ENCODE peak calls at places on chromosomes 4 and X, in six cellular contexts. U is HCT116, D is HepG2, E is K562, S is H1, P is GM12878. R is an unnamed sample.

GRCh38 chrX:18549643-18550042 is 122.3 kb downstream of the RS1 start:
- DNase-seq in U (no peak), P (no peak), S (no peak), D (no peak), E (no peak), R (no peak)

GRCh38 chr4:167887726-167888125 is 204.6 kb upstream of the ANXA10 start:
- DNase-seq in P (no peak), S (no peak), U (no peak), E (no peak), D (no peak), R (no peak)

GRCh38 chrX:72479324-72480274 is 93.0 kb downstream of the HDAC8 start:
- DNase-seq in P (no peak), E (no peak), U (no peak), D (peak), S (no peak), R (no peak)

GRCh38 chr4:20844311-20844710 is 144.1 kb downstream of the PACRGL start:
- DNase-seq in E (no peak), S (no peak), D (no peak), P (no peak), U (no peak), R (no peak)

GRCh38 chr4:22417408-22417807 is 98.5 kb downstream of the ADGRA3 start:
- DNase-seq in U (no peak), P (no peak), E (no peak), D (no peak), S (no peak), R (no peak)

GRCh38 chrX:15405846-15406245 is 21.6 kb upstream of the VEGFD start:
- DNase-seq in P (no peak), E (no peak), D (no peak), U (no peak), S (no peak), R (no peak)

GRCh38 chr4:102560115-102560514 is 59.0 kb downstream of the NFKB1 start:
- DNase-seq in E (no peak), S (no peak), P (no peak), D (no peak), U (no peak), R (no peak)

GRCh38 chr4:168077726-168078239 is 14.6 kb upstream of the ANXA10 start:
- DNase-seq in E (no peak), D (no peak), P (no peak), S (no peak), U (peak), R (no peak)

GRCh38 chrX:45716747-45717146 is 516.1 kb upstream of the DIPK2B start:
- DNase-seq in U (no peak), P (no peak), D (no peak), S (no peak), E (no peak), R (no peak)

GRCh38 chrX:17024896-17025295 is 78.4 kb downstream of the REPS2 start:
- DNase-seq in U (no peak), S (peak), P (no peak), D (peak), E (no peak), R (no peak)

GRCh38 chrX:12971282-12972003 is 3.5 kb upstream of the TMSB4X start:
- DNase-seq in U (no peak), E (no peak), P (no peak), D (no peak), S (no peak), R (no peak)

GRCh38 chr4:37999000-37999745 is 39.0 kb downstream of the PTTG2 start:
- DNase-seq in D (no peak), P (no peak), S (no peak), E (no peak), U (no peak), R (no peak)

GRCh38 chrX:36214924-36215323 is 295.4 kb downstream of the CFAP47 start:
- DNase-seq in S (no peak), D (no peak), U (no peak), E (no peak), P (no peak), R (no peak)

GRCh38 chr4:88661724-88662123 is 35.9 kb downstream of the NAP1L5 start:
- DNase-seq in D (no peak), P (no peak), E (no peak), U (no peak), S (no peak), R (no peak)

GRCh38 chr4:23476514-23477090 is 413.2 kb downstream of the PPARGC1A start:
- DNase-seq in E (no peak), U (no peak), P (no peak), D (no peak), S (no peak), R (no peak)

GRCh38 chr4:28702571-28702970 is 1841.9 kb downstream of the STIM2 start:
- DNase-seq in P (no peak), E (no peak), D (no peak), S (no peak), U (no peak), R (no peak)

GRCh38 chr4:58807843-58808605 is 1697.8 kb upstream of the IGFBP7 start:
- DNase-seq in S (no peak), D (no peak), E (no peak), P (no peak), U (no peak), R (no peak)

DNA sequence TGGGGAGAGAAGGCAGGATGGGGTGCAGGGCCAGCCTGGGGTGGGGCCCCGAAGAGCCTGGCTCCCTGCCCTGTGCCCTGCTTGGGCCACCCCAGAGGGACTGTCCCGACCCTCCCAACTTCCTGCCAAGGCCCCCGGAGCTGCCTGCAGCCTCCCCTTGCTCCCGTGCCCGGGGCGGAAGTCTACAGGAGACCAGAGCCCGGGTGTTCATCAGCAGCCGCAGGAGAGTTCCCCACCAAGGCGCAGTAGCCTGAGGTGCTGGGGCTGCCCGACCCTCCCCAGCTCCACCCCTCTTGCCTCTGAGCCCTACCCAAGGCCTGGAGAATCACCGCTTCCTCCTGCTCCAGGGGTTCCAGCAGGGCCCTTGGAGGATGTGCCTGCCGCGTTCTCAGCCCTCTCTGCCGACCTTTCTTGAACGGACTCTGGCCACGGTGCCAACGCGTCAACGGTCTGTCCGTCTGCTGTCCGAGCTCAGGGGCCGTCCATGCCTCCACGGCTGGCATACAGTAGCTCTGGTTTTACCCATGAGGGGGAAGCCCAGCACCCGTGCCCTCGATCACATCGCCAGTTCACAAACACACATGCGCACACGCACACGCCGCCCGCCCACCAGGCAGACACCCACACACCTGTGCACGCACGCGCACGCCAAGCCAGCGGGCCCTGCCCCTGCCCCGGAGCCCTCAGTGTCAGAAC is 36.0 kb upstream of the SPON2 start:
- DNase-seq in U (no peak), S (no peak), E (no peak), D (no peak), P (no peak), R (no peak)
- TF ChIP-seq JUND in U (no peak), S (no peak), E (no peak), D (no peak), P (no peak), R (no peak)

GRCh38 chrX:112341598-112341997 is 259.0 kb upstream of the TRPC5 start:
- DNase-seq in S (no peak), U (no peak), P (no peak), D (no peak), E (no peak), R (no peak)
- TF ChIP-seq JUND in S (no peak), U (no peak), P (no peak), D (no peak), E (no peak), R (no peak)

DNA sequence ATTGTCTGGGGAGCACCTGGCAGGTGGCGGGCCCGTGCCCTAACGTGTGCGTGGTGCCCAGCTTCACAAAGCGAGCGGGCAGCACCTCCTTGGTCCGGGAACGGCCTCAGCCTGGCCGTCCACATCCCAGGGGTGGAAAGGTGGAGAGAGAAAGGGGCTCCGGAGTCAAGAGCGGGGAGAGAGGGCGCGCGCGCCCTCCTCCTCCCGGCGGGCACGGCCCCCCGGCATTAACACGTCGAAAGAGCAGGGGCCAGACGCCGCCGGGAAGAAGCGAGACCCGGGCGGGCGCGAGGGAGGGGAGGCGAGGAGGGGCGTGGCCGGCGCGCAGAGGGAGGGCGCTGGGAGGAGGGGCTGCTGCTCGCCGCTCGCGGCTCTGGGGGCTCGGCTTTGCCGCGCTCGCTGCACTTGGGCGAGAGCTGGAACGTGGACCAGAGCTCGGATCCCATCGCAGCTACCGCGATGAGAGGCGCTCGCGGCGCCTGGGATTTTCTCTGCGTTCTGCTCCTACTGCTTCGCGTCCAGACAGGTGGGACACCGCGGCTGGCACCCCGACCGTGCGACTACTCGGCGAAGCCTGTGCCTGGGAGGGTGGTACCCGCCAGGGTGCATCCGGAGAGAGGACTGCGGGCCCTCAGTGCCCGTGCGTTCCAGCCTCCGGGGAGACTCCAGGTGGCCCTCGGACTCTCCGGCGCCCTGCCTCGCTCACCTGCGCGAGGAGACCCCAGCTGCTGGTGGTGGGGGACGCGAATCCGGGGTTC is at the start of gene KIT:
- DNase-seq in U (no peak), P (no peak), E (peak), S (peak), D (no peak), R (no peak)
- TF ChIP-seq JUND in U (no peak), P (no peak), E (no peak), S (no peak), D (no peak), R (no peak)

DNA sequence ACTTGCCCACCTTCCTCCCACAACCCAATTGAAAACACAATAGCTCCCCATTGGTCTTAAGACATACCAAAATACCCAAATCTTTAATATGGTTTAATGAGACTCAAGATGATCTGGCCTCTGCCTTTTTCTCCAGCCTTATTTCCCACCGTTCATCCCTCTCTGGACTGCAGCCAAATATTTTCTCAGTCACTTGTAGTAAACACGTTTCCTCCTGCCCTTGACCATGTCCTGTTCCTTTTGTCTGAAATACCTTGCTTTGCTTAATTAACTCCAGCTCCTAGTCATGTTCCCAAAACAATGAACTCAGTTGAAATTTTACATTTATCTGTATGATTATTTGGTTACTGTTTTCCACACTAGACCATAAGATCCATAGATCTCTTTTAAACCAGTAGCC is 8.4 kb upstream of the NUP54 start:
- DNase-seq in S (no peak), D (no peak), P (no peak), U (no peak), E (no peak), R (no peak)
- TF ChIP-seq JUND in S (no peak), D (no peak), P (no peak), U (no peak), E (no peak), R (no peak)

GRCh38 chr4:108885211-108885610 is 122.4 kb upstream of the ETNPPL start:
- DNase-seq in P (no peak), U (no peak), S (no peak), D (no peak), E (no peak), R (no peak)

GRCh38 chr4:108878781-108879180 is 115.9 kb upstream of the ETNPPL start:
- DNase-seq in U (no peak), E (no peak), D (no peak), S (no peak), P (no peak), R (no peak)

GRCh38 chr4:108884596-108884995 is 121.7 kb upstream of the ETNPPL start:
- DNase-seq in D (no peak), S (no peak), E (no peak), P (no peak), U (no peak), R (no peak)

GRCh38 chr4:108877821-108878220 is 115.0 kb upstream of the ETNPPL start:
- DNase-seq in U (no peak), S (no peak), P (no peak), E (no peak), D (no peak), R (no peak)

DNA sequence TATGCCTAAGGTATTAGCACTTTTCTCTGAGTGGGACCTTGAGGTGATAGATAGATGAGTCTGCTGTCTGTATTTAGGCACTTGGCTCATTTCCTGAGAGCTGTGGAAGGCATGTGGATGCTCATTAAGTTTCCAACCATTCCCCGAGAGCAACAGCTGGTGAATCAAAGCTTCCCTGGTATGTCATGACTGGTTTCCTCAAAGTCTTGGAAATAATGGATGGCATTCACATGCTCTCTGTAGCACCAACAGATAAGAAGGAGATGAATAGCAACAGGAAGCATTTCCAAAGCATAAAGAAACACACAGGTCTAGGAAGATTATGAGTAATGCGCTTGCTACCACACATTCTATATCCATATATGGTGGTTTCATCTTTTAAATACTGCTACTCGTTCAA is 118.3 kb upstream of the ETNPPL start:
- DNase-seq in E (no peak), S (no peak), P (no peak), U (no peak), D (no peak), R (no peak)
- TF ChIP-seq JUND in E (no peak), S (no peak), P (no peak), U (no peak), D (no peak), R (no peak)

GRCh38 chr4:113024373-113024772 is 25.1 kb upstream of the ANK2 start:
- DNase-seq in U (no peak), S (no peak), P (no peak), E (no peak), D (no peak), R (no peak)
- TF ChIP-seq JUND in U (no peak), S (no peak), P (no peak), E (no peak), D (no peak), R (no peak)

GRCh38 chrX:69503835-69504625 is at the start of gene NALF2:
- DNase-seq in U (peak), S (peak), E (peak), P (no peak), D (peak), R (peak)
- TF ChIP-seq JUND in U (no peak), S (no peak), E (no peak), P (no peak), D (no peak), R (no peak)

GRCh38 chrX:48956728-48957414 is 536 bp downstream of the OTUD5 start:
- DNase-seq in P (no peak), S (no peak), U (no peak), D (no peak), E (no peak), R (no peak)
- TF ChIP-seq JUND in P (no peak), S (no peak), U (no peak), D (no peak), E (no peak), R (no peak)